ENCODE peak calls at places on chromosomes 13 and 19, in seven cellular contexts. N is nephron progenitor cell; D is CD8-positive, alpha-beta T cell; L is non-pigmented ciliary epithelial cell; W is ELR; H is retina; V is T-helper 2 cell. I is an unnamed sample.

GRCh38 chr19:15448014-15448777 is 1.6 kb downstream of the WIZ start:
- DNase-seq in H (no peak), L (no peak), V (no peak), N (no peak), D (no peak), W (no peak), I (no peak)

GRCh38 chr13:112943309-112944125 is 25.5 kb upstream of the MCF2L start:
- DNase-seq in V (peak; percentile 9), D (peak; percentile 54), W (peak; percentile 47), H (peak; percentile 86), N (peak; percentile 80), L (no peak), I (peak; percentile 24)

GRCh38 chr19:48695743-48696352 is at the start of gene FUT2:
- DNase-seq in L (no peak), D (no peak), H (no peak), N (no peak), V (no peak), W (no peak), I (no peak)

GRCh38 chr19:27955484-27955883 is 1257.5 kb downstream of the UQCRFS1 start:
- DNase-seq in H (peak; percentile 14), N (no peak), D (no peak), V (no peak), L (no peak), W (no peak), I (no peak)

GRCh38 chr13:35496011-35496410 is 19.5 kb upstream of the MAB21L1 start:
- DNase-seq in V (no peak), D (no peak), H (no peak), L (no peak), N (no peak), W (no peak), I (no peak)

GRCh38 chr13:100208002-100208401 is 119.1 kb downstream of the PCCA start:
- DNase-seq in V (no peak), N (no peak), L (no peak), H (no peak), W (no peak), D (no peak), I (no peak)

GRCh38 chr19:46542428-46543230 is 47.0 kb upstream of the PNMA8B start:
- DNase-seq in D (peak; percentile 87), L (peak; percentile 56), W (peak; percentile 91), N (peak; percentile 91), V (peak; percentile 68), H (peak; percentile 86), I (peak; percentile 91)

GRCh38 chr19:18070181-18070580 is 16.6 kb downstream of the IL12RB1 start:
- DNase-seq in H (no peak), W (no peak), N (no peak), L (no peak), D (no peak), V (no peak), I (no peak)

GRCh38 chr19:45676851-45677263 is 8.8 kb downstream of the GIPR start:
- DNase-seq in N (no peak), V (peak; percentile 54), W (no peak), D (peak; percentile 72), L (no peak), H (no peak), I (no peak)

GRCh38 chr19:31349160-31349881 is at the start of gene TSHZ3:
- DNase-seq in V (peak; percentile 50), N (peak; percentile 72), D (peak; percentile 59), W (peak; percentile 82), L (peak; percentile 57), H (peak; percentile 26), I (peak; percentile 86)

GRCh38 chr13:68481130-68481529 is 1251.0 kb upstream of the PCDH9 start:
- DNase-seq in N (no peak), H (no peak), D (no peak), W (no peak), V (no peak), L (no peak), I (no peak)

GRCh38 chr13:30759748-30760147 is 24.4 kb downstream of the ALOX5AP start:
- DNase-seq in N (no peak), W (peak; percentile 26), V (no peak), H (no peak), L (no peak), D (no peak), I (no peak)

GRCh38 chr13:110311721-110312668 is 4.9 kb downstream of the COL4A2 start:
- DNase-seq in W (no peak), V (no peak), L (no peak), N (no peak), D (no peak), H (no peak), I (no peak)

GRCh38 chr19:41324921-41325639 is 15.1 kb downstream of the CCDC97 start:
- DNase-seq in N (peak; percentile 73), W (peak; percentile 86), D (no peak), H (no peak), L (peak; percentile 65), V (no peak), I (peak; percentile 82)

GRCh38 chr13:114112231-114112825 is 20.1 kb downstream of the RASA3 start:
- DNase-seq in D (no peak), V (no peak), H (peak; percentile 63), L (no peak), W (no peak), N (no peak), I (no peak)

GRCh38 chr13:27659466-27659865 is 37.8 kb downstream of the POLR1D start:
- DNase-seq in W (no peak), L (no peak), N (no peak), D (no peak), H (no peak), V (no peak), I (no peak)

GRCh38 chr19:50717026-50717723 is 2.4 kb downstream of the SHANK1 start:
- DNase-seq in N (peak; percentile 33), V (no peak), H (no peak), L (no peak), W (no peak), D (no peak), I (no peak)

GRCh38 chr13:99981115-99982020 is at the start of gene ZIC2:
- DNase-seq in W (peak; percentile 65), V (peak; percentile 58), H (peak; percentile 94), D (peak; percentile 51), L (no peak), N (peak; percentile 73), I (no peak)

GRCh38 chr19:19578241-19578640 is 40.2 kb downstream of the CILP2 start:
- DNase-seq in V (no peak), H (peak; percentile 73), W (no peak), D (no peak), L (no peak), N (no peak), I (no peak)

GRCh38 chr13:108878732-108879131 is 249.3 kb downstream of the MYO16 start:
- DNase-seq in N (no peak), W (no peak), V (no peak), D (no peak), H (no peak), L (no peak), I (no peak)

I was measured in heart right ventricle.